ENCODE peak calls at places on chromosomes 2 and 18, in four cellular contexts. V is cardiac fibroblast, L is lower lobe of right lung, H is right atrium auricular region. K is an unnamed sample.

GRCh38 chr2:234304945-234305344 is 191.9 kb downstream of the ARL4C start:
- DNase-seq in V (peak; percentile 31), L (no peak), H (no peak), K (no peak)

GRCh38 chr2:111068435-111069058 is 52.2 kb upstream of the BCL2L11 start:
- DNase-seq in V (no peak), L (no peak), H (no peak), K (no peak)

GRCh38 chr2:210768329-210768910 is 212.0 kb downstream of the CPS1 start:
- DNase-seq in V (no peak), L (no peak), H (no peak), K (no peak)

GRCh38 chr2:88811238-88811637 is 119.8 kb downstream of the RPIA start:
- DNase-seq in V (no peak), L (no peak), H (no peak), K (no peak)

GRCh38 chr2:125710561-125710960 is 945.4 kb upstream of the GYPC start:
- DNase-seq in V (no peak), L (no peak), H (no peak), K (no peak)

GRCh38 chr2:60676950-60677349 is 79.1 kb upstream of the PAPOLG start:
- DNase-seq in V (no peak), L (no peak), H (no peak), K (no peak)

GRCh38 chr2:15674637-15675455 is 83.2 kb downstream of the DDX1 start:
- DNase-seq in V (no peak), L (no peak), H (no peak), K (peak; percentile 21)

GRCh38 chr2:36561223-36561944 is 36.6 kb downstream of the FEZ2 start:
- DNase-seq in V (peak; percentile 90), L (no peak), H (no peak), K (peak; percentile 97)

GRCh38 chr2:18119883-18120282 is 241.4 kb downstream of the KCNS3 start:
- DNase-seq in V (peak; percentile 38), L (no peak), H (no peak), K (peak; percentile 35)

GRCh38 chr2:20444113-20444992 is 2.5 kb upstream of the RHOB start:
- DNase-seq in V (peak; percentile 85), L (no peak), H (peak; percentile 63), K (no peak)

GRCh38 chr2:64212801-64213321 is 68.6 kb upstream of the PELI1 start:
- DNase-seq in V (peak; percentile 61), L (no peak), H (no peak), K (peak; percentile 8)

GRCh38 chr2:42053791-42054656 is 6.2 kb downstream of the PKDCC start:
- DNase-seq in V (no peak), L (no peak), H (no peak), K (no peak)
- TF ChIP-seq CTCF in V (no peak), L (no peak), H (no peak), K (no peak)

GRCh38 chr2:165778653-165779451 is 15.2 kb downstream of the GALNT3 start:
- DNase-seq in V (peak; percentile 14), L (no peak), H (no peak), K (no peak)
- TF ChIP-seq CTCF in V (peak; percentile 28), L (peak; percentile 19), H (no peak), K (peak; percentile 39)

DNA sequence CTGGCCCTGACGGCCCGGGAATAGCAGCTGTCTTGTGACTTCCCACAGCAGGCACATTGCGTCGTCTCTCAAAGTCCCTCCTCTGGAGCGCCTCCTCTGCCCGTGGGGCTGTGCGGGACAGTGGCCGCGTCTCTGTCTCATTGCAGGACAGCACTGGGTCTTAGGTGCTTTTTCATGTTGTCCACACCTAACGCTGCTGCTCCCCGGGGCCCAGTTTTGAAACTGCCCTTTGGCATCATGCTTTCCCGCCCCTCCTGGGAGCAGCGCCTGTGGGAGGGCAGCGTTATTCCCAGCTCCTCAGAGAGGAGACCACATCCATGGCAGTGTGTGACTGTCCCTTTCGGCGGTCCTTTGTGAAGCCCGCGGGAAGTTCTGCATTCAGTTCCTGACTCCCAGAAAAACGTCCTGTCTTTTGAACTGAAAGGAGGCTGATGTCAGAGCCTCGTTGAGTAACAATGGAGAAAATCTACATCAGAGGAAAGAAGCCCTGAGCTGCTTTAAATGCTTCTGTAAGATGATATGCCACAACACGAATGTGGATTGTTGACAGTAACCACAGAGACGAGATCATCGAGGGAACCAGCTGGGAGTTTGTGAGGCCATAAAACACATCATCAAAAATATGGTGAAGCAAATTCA is 226.0 kb downstream of the FAM210A start:
- DNase-seq in V (peak; percentile 44), L (no peak), H (peak; percentile 78), K (peak; percentile 24)
- TF ChIP-seq CTCF in V (no peak), L (no peak), H (peak; percentile 30), K (no peak)

GRCh38 chr18:3284501-3284900 is 22.6 kb downstream of the MYL12B start:
- DNase-seq in V (no peak), L (no peak), H (no peak), K (no peak)

GRCh38 chr18:3281456-3282400 is 19.8 kb downstream of the MYL12B start:
- DNase-seq in V (peak; percentile 87), L (no peak), H (no peak), K (peak; percentile 80)

GRCh38 chr18:3283253-3283863 is 21.4 kb downstream of the MYL12B start:
- DNase-seq in V (no peak), L (no peak), H (no peak), K (no peak)

GRCh38 chr18:3283908-3284307 is 22.0 kb downstream of the MYL12B start:
- DNase-seq in V (no peak), L (no peak), H (no peak), K (no peak)

DNA sequence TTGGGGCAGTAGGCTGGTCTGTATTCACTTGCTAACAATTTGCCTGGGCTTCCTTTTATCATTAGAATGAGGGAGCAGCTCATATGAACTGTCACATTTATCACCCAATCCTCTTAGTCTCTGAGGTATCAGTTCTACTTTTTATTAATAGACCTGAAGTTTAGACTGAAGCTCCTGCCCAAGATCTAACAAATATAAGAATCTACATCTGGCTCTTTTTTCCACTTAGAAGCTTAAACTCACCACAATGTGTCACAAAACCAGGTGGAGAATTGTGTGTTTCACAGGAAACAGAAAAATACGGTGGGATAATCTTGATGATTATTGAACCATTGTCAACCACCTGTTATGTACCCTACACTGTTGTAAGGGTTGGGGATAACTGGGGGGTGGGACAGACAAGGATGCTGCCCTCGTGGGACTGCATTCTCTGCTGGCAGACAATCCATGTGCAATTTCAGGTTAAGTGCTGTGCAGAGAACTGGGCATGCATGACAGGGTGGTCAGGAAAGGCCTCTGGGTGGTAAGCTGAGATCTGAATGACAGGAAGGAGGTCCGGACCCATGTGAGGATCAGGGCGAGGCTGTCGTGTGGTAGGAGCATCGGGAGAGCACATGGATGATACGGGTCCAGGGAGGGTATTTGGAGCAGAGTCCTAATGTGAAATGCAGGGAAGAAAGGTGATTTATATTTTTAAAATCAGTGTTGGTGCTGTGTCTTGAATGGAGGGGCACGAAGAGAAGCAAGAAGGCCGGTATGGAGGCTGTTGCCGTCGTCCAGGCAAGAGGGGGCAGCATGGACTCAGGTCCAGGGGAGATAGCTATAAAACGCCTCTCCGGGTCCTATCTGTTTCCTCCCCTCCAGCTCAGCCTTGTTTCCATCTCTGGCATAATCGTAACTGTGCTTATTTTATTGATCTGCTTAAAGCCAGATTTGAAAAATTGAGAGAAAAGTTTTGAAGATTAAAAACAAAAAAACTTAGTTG is 17.6 kb downstream of the MYL12B start:
- DNase-seq in V (no peak), L (no peak), H (no peak), K (no peak)
- TF ChIP-seq CTCF in V (no peak), L (no peak), H (no peak), K (no peak)

GRCh38 chr18:6215888-6216287 is 198.8 kb downstream of the L3MBTL4 start:
- DNase-seq in V (no peak), L (no peak), H (no peak), K (no peak)

GRCh38 chr18:6222271-6222670 is 192.4 kb downstream of the L3MBTL4 start:
- DNase-seq in V (no peak), L (no peak), H (no peak), K (no peak)

GRCh38 chr18:6221602-6222014 is 193.1 kb downstream of the L3MBTL4 start:
- DNase-seq in V (no peak), L (no peak), H (no peak), K (no peak)

GRCh38 chr18:6220129-6220528 is 194.6 kb downstream of the L3MBTL4 start:
- DNase-seq in V (no peak), L (no peak), H (no peak), K (no peak)

DNA sequence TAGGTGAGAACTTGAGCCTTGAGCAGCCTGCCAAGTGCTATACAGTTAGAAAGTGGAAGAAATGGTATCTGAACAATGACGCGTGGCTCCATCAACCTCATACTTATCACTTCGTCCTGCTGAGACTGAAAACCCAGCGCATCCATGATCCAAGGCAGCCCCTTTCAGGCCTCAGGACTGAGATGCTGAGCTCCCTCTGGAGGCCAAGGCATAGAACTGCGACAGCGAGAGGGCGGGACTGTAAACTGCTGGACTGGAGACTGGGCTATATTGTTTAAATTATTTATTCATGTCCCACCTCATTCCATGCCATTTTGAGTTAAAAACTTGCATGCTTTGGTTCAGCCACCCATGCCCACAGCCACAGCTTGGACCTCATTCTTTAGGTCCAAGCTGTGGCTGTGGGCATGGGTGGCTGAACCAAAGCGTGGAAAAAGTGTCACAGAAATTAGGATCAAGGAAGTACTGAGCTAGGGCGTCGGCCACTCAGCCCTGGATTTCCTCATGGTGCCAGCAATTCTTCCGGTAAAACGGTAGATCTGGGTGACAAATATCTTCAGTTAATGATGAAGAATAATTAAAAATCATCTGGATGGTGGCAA is 195.5 kb downstream of the L3MBTL4 start:
- DNase-seq in V (peak; percentile 69), L (no peak), H (no peak), K (no peak)
- TF ChIP-seq CTCF in V (peak; percentile 88), L (peak; percentile 50), H (peak; percentile 68), K (peak; percentile 55)

DNA sequence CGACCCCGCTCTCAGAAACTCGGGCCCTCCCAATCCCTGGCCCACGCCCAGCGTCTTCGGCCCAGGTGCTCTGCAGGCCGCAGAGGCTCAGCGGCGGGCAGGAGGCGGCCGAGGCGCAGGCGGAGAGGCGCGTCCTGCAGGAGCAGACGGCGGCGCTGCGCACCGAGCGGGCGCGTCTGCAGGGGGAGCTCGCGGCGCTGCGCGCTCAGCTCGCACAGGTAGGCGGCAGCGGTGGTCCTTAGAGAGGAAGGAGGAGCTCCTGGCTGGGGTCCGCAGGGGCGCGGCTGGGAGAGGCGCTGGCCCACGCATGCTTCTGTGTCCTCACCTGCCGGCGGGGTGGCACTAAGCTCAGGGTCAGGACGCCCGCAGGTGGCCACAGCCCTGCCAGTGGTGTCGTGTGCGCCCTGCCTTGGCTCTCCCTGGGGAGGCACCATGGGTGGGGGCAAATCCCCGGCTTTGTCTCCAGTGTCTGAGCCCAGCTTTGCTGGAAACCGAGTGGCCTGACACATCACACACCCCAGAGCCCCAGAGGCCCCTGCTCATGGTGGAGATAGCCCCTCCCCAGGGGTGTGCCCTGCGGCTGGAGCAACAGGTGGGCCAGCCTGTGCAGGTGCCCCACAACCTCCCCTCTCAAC is 14.9 kb upstream of the SNED1 start:
- DNase-seq in V (peak; percentile 51), L (peak; percentile 65), H (no peak), K (no peak)
- TF ChIP-seq CTCF in V (peak; percentile 40), L (peak; percentile 64), H (peak; percentile 66), K (no peak)

DNA sequence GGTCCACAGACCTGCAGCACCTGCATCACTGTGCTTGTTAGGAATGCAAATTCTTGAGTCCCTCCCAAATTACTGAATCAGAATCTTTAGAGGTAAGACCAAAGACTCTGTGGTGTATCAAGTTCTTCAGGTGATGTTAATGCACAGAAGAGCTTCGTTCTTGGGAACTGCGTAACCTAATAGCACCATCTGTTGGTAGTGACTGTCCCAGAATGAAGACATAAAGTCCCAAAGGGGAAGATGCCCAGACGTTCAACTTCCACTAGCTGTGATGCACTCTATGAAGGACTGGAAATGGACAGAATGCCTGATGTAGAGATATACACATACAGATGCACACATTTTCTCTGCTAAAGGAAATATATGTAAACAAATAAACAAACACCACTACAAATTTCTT is 576.0 kb downstream of the LRP1B start:
- DNase-seq in V (peak; percentile 36), L (no peak), H (no peak), K (peak; percentile 8)
- TF ChIP-seq CTCF in V (no peak), L (no peak), H (peak; percentile 60), K (peak; percentile 65)

GRCh38 chr2:31384771-31385276 is 29.7 kb downstream of the XDH start:
- DNase-seq in V (peak; percentile 90), L (no peak), H (no peak), K (peak; percentile 94)
- TF ChIP-seq CTCF in V (no peak), L (no peak), H (no peak), K (no peak)

K was measured in HFFc6.